ENCODE peak calls at places on chromosomes 12 and 14, in six cellular contexts. H, Z, O, L, W and N are unnamed samples.

GRCh38 chr12:98399532-98399931 is 115.9 kb upstream of the TMPO start:
- DNase-seq in H (no peak), W (peak), O (peak), L (peak), Z (peak), N (peak)

GRCh38 chr12:53624453-53624852 is 1.7 kb downstream of the ATF7 start:
- DNase-seq in Z (no peak), H (no peak), O (no peak), L (no peak), W (no peak), N (peak)

GRCh38 chr14:100071545-100071944 is 6.3 kb downstream of the EVL start:
- DNase-seq in W (no peak), L (peak), Z (no peak), O (no peak), H (no peak), N (no peak)

GRCh38 chr12:101078881-101079280 is 131.2 kb downstream of the SLC5A8 start:
- DNase-seq in Z (no peak), L (no peak), W (no peak), H (no peak), O (no peak), N (no peak)

GRCh38 chr12:52566847-52567291 is 6.8 kb downstream of the KRT74 start:
- DNase-seq in O (no peak), H (no peak), L (no peak), W (no peak), Z (peak), N (no peak)

GRCh38 chr12:6116481-6117021 is 7.9 kb downstream of the VWF start:
- DNase-seq in H (no peak), W (no peak), L (no peak), Z (no peak), O (peak), N (no peak)

GRCh38 chr14:88856786-88857366 is 32.4 kb downstream of the TTC8 start:
- DNase-seq in W (no peak), H (no peak), Z (no peak), O (no peak), L (no peak), N (no peak)

GRCh38 chr12:90029317-90029716 is 320.7 kb upstream of the ATP2B1 start:
- DNase-seq in Z (no peak), O (no peak), L (no peak), W (no peak), H (no peak), N (no peak)

GRCh38 chr14:102592969-102593840 is 756 bp downstream of the RCOR1 start:
- DNase-seq in W (no peak), H (peak), O (peak), Z (peak), L (peak), N (no peak)

GRCh38 chr12:12716151-12716844 is 870 bp upstream of the CDKN1B start:
- DNase-seq in L (peak), W (no peak), H (no peak), O (no peak), Z (no peak), N (no peak)

GRCh38 chr14:105330491-105330895 is 15.9 kb downstream of the PACS2 start:
- DNase-seq in H (peak), Z (no peak), W (no peak), L (no peak), O (no peak), N (no peak)

GRCh38 chr12:42162198-42162597 is 17.5 kb upstream of the GXYLT1 start:
- DNase-seq in W (no peak), O (no peak), L (no peak), H (no peak), Z (no peak), N (no peak)

GRCh38 chr14:105087308-105087962 is 22.2 kb upstream of the GPR132 start:
- DNase-seq in H (peak), L (no peak), Z (no peak), O (peak), W (no peak), N (no peak)

GRCh38 chr14:56959869-56960268 is 149.6 kb upstream of the OTX2 start:
- DNase-seq in O (no peak), L (no peak), W (no peak), H (no peak), Z (no peak), N (no peak)

GRCh38 chr14:67186789-67187188 is 2.5 kb upstream of the GARIN2 start:
- DNase-seq in H (no peak), Z (no peak), O (no peak), W (peak), L (peak), N (no peak)

GRCh38 chr12:63306476-63306875 is 155.5 kb upstream of the AVPR1A start:
- DNase-seq in H (no peak), O (no peak), L (no peak), Z (no peak), W (no peak), N (no peak)

GRCh38 chr12:88944403-88944802 is 364.1 kb upstream of the KITLG start:
- DNase-seq in O (no peak), L (peak), Z (no peak), H (no peak), W (peak), N (no peak)

GRCh38 chr14:24098927-24099813 is 5.1 kb downstream of the PCK2 start:
- DNase-seq in Z (no peak), H (peak), W (no peak), L (no peak), O (no peak), N (no peak)

GRCh38 chr12:121792607-121793500 is 634 bp downstream of the RHOF start:
- DNase-seq in W (no peak), Z (no peak), H (peak), O (no peak), L (no peak), N (no peak)

GRCh38 chr12:42725839-42726238 is 136.3 kb upstream of the PRICKLE1 start:
- DNase-seq in Z (no peak), L (no peak), W (no peak), H (no peak), O (no peak), N (peak)

GRCh38 chr14:90381011-90381790 is 15.6 kb upstream of the CALM1 start:
- DNase-seq in L (no peak), W (no peak), O (no peak), H (no peak), Z (no peak), N (no peak)

GRCh38 chr14:93049295-93049694 is 66.4 kb downstream of the ITPK1 start:
- DNase-seq in H (peak), Z (no peak), L (no peak), W (no peak), O (no peak), N (no peak)

GRCh38 chr12:53048780-53049401 is 974 bp upstream of the TNS2 start:
- DNase-seq in L (no peak), Z (no peak), W (no peak), O (peak), H (no peak), N (no peak)

GRCh38 chr12:63764481-63764880 is 15.2 kb upstream of the RXYLT1 start:
- DNase-seq in H (no peak), O (no peak), L (no peak), Z (no peak), W (no peak), N (no peak)

GRCh38 chr14:61567838-61568571 is 127.3 kb upstream of the HIF1A start:
- DNase-seq in W (no peak), L (no peak), H (no peak), O (no peak), Z (no peak), N (no peak)

GRCh38 chr12:47964102-47964723 is 817 bp downstream of the TMEM106C start:
- DNase-seq in L (peak), O (no peak), H (no peak), Z (no peak), W (no peak), N (no peak)

GRCh38 chr12:46148706-46149463 is 120.0 kb downstream of the SLC38A1 start:
- DNase-seq in Z (no peak), O (no peak), W (no peak), L (no peak), H (no peak), N (no peak)

GRCh38 chr14:91985008-91985407 is 37.5 kb upstream of the FBLN5 start:
- DNase-seq in W (no peak), Z (no peak), L (no peak), O (no peak), H (no peak), N (peak)

GRCh38 chr12:30678221-30678620 is 17.4 kb downstream of the IPO8 start:
- DNase-seq in Z (no peak), L (no peak), H (no peak), O (no peak), W (no peak), N (no peak)

GRCh38 chr12:25495336-25496097 is 57.6 kb downstream of the LMNTD1 start:
- DNase-seq in H (no peak), L (no peak), Z (no peak), O (peak), W (no peak), N (peak)

GRCh38 chr12:109725321-109726105 is 11.9 kb downstream of the FAM222A start:
- DNase-seq in L (no peak), O (no peak), H (peak), W (no peak), Z (no peak), N (no peak)

GRCh38 chr14:20035938-20036337 is at the start of gene OR4K13:
- DNase-seq in W (no peak), O (no peak), Z (no peak), L (no peak), H (no peak), N (no peak)

GRCh38 chr14:59464651-59465569 is at the start of gene GPR135:
- DNase-seq in O (no peak), Z (peak), W (no peak), L (peak), H (peak), N (no peak)

GRCh38 chr12:91326043-91327027 is 143.7 kb upstream of the DCN start:
- DNase-seq in O (peak), Z (peak), L (peak), W (peak), H (no peak), N (peak)

GRCh38 chr12:98416845-98417244 is 98.5 kb upstream of the TMPO start:
- DNase-seq in O (no peak), Z (no peak), L (no peak), W (no peak), H (no peak), N (no peak)

GRCh38 chr14:50336428-50336827 is 24.3 kb downstream of the DMAC2L start:
- DNase-seq in L (peak), O (no peak), Z (no peak), W (no peak), H (no peak), N (no peak)

GRCh38 chr12:99985129-99985570 is 414 bp upstream of the ANKS1B start:
- DNase-seq in L (peak), O (no peak), H (no peak), Z (no peak), W (no peak), N (no peak)

GRCh38 chr14:25150401-25150800 is 100.5 kb upstream of the STXBP6 start:
- DNase-seq in Z (no peak), H (no peak), W (no peak), L (no peak), O (no peak), N (no peak)

GRCh38 chr12:1837541-1838206 is 17.3 kb downstream of the LRTM2 start:
- DNase-seq in L (no peak), W (no peak), H (peak), Z (no peak), O (no peak), N (no peak)

GRCh38 chr12:1838994-1839365 is 18.6 kb downstream of the LRTM2 start:
- DNase-seq in W (no peak), H (peak), O (no peak), L (no peak), Z (no peak), N (no peak)

GRCh38 chr12:1836854-1837411 is 16.6 kb downstream of the LRTM2 start:
- DNase-seq in L (no peak), W (no peak), O (no peak), H (peak), Z (no peak), N (no peak)

GRCh38 chr12:1839464-1839863 is 19.1 kb downstream of the LRTM2 start:
- DNase-seq in W (no peak), L (no peak), O (no peak), Z (no peak), H (peak), N (no peak)

GRCh38 chr12:1838223-1838993 is 18.0 kb downstream of the LRTM2 start:
- DNase-seq in O (no peak), H (peak), L (no peak), W (no peak), Z (no peak), N (no peak)
- H3K27ac ChIP-seq in O (no peak), H (no peak), L (no peak), W (no peak), Z (no peak), N (no peak)

GRCh38 chr12:113900711-113901110 is 65.4 kb downstream of the RBM19 start:
- DNase-seq in W (no peak), H (no peak), L (no peak), Z (no peak), O (no peak), N (no peak)

GRCh38 chr12:113897406-113897805 is 68.7 kb downstream of the RBM19 start:
- DNase-seq in L (no peak), O (peak), W (no peak), Z (no peak), H (no peak), N (no peak)

GRCh38 chr12:113898466-113898865 is 67.7 kb downstream of the RBM19 start:
- DNase-seq in W (no peak), L (no peak), O (peak), Z (no peak), H (no peak), N (no peak)

GRCh38 chr12:113899844-113900471 is 66.2 kb downstream of the RBM19 start:
- DNase-seq in Z (no peak), H (no peak), O (peak), L (no peak), W (no peak), N (no peak)

DNA sequence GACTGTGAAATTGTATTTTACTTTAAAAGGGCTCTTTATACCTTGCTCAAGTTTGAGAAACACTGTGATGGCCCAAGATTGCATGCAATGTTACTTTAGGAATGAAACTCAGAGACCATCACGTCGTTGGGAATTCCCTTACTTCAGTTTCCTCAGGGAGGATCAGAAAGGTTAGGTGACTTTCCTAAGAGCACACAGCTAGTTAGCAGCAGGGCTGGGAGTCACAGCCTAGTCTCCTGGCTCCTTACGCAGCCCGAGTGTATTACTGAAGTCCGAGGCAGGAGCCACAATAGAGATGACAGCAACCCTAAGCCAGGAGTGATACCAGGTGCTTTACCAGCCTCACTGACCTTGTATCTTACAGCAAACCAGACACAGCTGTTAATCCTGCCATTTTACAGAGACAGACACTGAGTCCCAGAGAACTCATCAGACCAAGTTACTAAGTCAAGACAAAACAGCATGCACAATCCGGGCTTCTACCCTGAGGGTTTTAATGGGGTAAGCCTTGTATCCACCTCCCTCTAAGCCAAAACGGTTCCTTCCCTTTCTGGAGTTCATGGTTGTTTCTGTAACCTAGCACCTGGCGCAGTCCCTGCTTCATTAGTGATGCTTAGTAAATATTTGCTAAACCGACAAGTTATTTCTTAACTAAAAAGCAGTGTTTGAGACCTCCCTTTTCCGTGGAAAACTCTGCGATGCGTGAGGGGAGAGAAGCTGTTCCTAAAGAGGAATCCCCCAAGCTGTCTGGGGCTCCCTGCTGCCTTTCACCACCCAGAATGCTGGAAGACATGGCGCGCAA is 66.9 kb downstream of the RBM19 start:
- DNase-seq in L (no peak), Z (no peak), H (no peak), W (no peak), O (peak), N (no peak)
- H3K4me3 ChIP-seq in L (no peak), Z (no peak), H (no peak), W (no peak), O (no peak), N (no peak)

DNA sequence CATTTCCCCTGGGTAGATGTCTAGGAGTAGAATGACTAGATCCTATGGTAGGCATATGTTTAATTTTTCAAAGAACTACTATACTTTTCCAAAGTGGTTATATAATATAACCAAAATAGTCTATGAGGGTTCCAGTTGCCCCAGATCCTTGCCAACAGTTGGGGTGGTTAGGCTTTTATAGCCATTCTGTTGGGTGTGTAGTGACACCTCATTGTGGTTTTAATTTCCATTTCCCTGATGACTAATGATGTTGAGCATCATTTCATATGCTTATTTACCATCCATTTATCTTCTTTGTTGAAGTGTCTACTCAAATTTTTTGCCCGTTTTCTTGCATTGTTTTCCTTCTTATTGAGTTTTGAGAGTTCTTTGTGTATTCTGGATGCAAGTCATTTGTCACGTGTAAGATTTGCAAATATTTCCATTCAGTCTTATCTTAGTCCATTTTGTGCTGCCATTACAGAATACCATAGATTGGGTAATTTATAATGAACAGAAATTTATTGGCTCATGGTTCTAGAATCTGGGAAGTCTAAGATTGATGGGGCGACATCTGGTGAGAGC is 4.7 kb downstream of the SYNE2 start:
- DNase-seq in Z (peak), O (no peak), L (no peak), W (no peak), H (no peak), N (no peak)
- H3K27ac ChIP-seq in Z (peak), O (no peak), L (no peak), W (no peak), H (no peak), N (no peak)

GRCh38 chr14:78614651-78615050 is 444.5 kb downstream of the NRXN3 start:
- DNase-seq in H (no peak), O (no peak), L (no peak), Z (no peak), W (no peak), N (no peak)
- H3K4me3 ChIP-seq in H (no peak), O (no peak), L (no peak), Z (no peak), W (no peak), N (no peak)